ENCODE peak calls at places on chromosomes 16 and 17, in six cellular contexts. G is fibroblast of pulmonary artery, Y is AG04450, C is thyroid gland, Q is AG09309, J is PC-9. X is an unnamed sample.

GRCh38 chr17:37662358-37662757 is 19.1 kb upstream of the DDX52 start:
- DNase-seq in G (no peak), Y (no peak), C (no peak), Q (no peak), J (no peak), X (no peak)

GRCh38 chr16:14455577-14455976 is 174.5 kb downstream of the PARN start:
- DNase-seq in G (no peak), Y (no peak), C (no peak), Q (no peak), J (no peak), X (no peak)

GRCh38 chr17:59361386-59361785 is 29.9 kb downstream of the YPEL2 start:
- DNase-seq in G (peak), Y (no peak), C (no peak), Q (peak), J (no peak), X (no peak)

GRCh38 chr16:21656795-21657768 is 4.7 kb upstream of the IGSF6 start:
- DNase-seq in G (peak), Y (no peak), C (peak), Q (no peak), J (peak), X (peak)

GRCh38 chr16:23515881-23516280 is 5.6 kb upstream of the GGA2 start:
- DNase-seq in G (no peak), Y (no peak), C (no peak), Q (no peak), J (no peak), X (no peak)

GRCh38 chr17:33241390-33241789 is 51.7 kb downstream of the ASIC2 start:
- DNase-seq in G (peak), Y (no peak), C (no peak), Q (no peak), J (peak), X (no peak)

GRCh38 chr17:74431568-74432483 is at the start of gene GPRC5C:
- DNase-seq in G (peak), Y (no peak), C (peak), Q (no peak), J (peak), X (peak)

GRCh38 chr16:4270595-4270994 is 2.2 kb downstream of the TFAP4 start:
- DNase-seq in G (no peak), Y (no peak), C (no peak), Q (no peak), J (no peak), X (no peak)

GRCh38 chr17:79700574-79700973 is 30.2 kb upstream of the ENPP7 start:
- DNase-seq in G (no peak), Y (no peak), C (no peak), Q (no peak), J (no peak), X (no peak)

GRCh38 chr17:8155341-8156173 is 3.4 kb upstream of the PER1 start:
- DNase-seq in G (no peak), Y (no peak), C (peak), Q (no peak), J (no peak), X (no peak)

GRCh38 chr16:82801361-82801760 is 174.6 kb downstream of the CDH13 start:
- DNase-seq in G (no peak), Y (no peak), C (no peak), Q (peak), J (no peak), X (no peak)

GRCh38 chr16:4172070-4172469 is 55.8 kb upstream of the ADCY9 start:
- DNase-seq in G (peak), Y (peak), C (no peak), Q (no peak), J (no peak), X (no peak)

GRCh38 chr16:23423496-23424049 is 29.4 kb downstream of the COG7 start:
- DNase-seq in G (peak), Y (peak), C (peak), Q (peak), J (peak), X (peak)

GRCh38 chr16:23514381-23515152 is 4.3 kb upstream of the GGA2 start:
- DNase-seq in G (no peak), Y (no peak), C (no peak), Q (no peak), J (no peak), X (no peak)

GRCh38 chr16:3857189-3858013 is 23.1 kb downstream of the CREBBP start:
- DNase-seq in G (peak), Y (no peak), C (no peak), Q (no peak), J (no peak), X (no peak)

GRCh38 chr17:69802045-69802740 is 272.8 kb upstream of the KCNJ16 start:
- DNase-seq in G (no peak), Y (no peak), C (no peak), Q (no peak), J (no peak), X (no peak)

GRCh38 chr17:3531266-3532101 is 26.1 kb downstream of the TRPV3 start:
- DNase-seq in G (no peak), Y (no peak), C (no peak), Q (no peak), J (no peak), X (no peak)

GRCh38 chr16:24540575-24541240 is 1.3 kb downstream of the RBBP6 start:
- DNase-seq in G (peak), Y (no peak), C (peak), Q (no peak), J (no peak), X (no peak)

GRCh38 chr17:40819528-40820125 is 2.8 kb downstream of the KRT10 start:
- DNase-seq in G (peak), Y (no peak), C (no peak), Q (no peak), J (no peak), X (no peak)

GRCh38 chr17:36722121-36722902 is 120.9 kb downstream of the MRM1 start:
- DNase-seq in G (peak), Y (no peak), C (peak), Q (no peak), J (peak), X (no peak)

GRCh38 chr16:7493133-7493532 is 160.5 kb downstream of the RBFOX1 start:
- DNase-seq in G (no peak), Y (no peak), C (no peak), Q (no peak), J (no peak), X (no peak)

GRCh38 chr17:8940866-8941471 is 24.5 kb downstream of the PIK3R5 start:
- DNase-seq in G (no peak), Y (no peak), C (no peak), Q (no peak), J (no peak), X (no peak)

GRCh38 chr17:43627657-43628650 is 33.8 kb downstream of the MEOX1 start:
- DNase-seq in G (no peak), Y (no peak), C (peak), Q (no peak), J (no peak), X (no peak)

GRCh38 chr17:32792207-32792606 is 84.7 kb downstream of the MYO1D start:
- DNase-seq in G (no peak), Y (no peak), C (no peak), Q (no peak), J (no peak), X (no peak)

GRCh38 chr16:47143329-47143676 is 442 bp downstream of the NETO2 start:
- DNase-seq in G (peak), Y (no peak), C (peak), Q (no peak), J (peak), X (no peak)

GRCh38 chr16:30000768-30001631 is 5.0 kb downstream of the INO80E start:
- DNase-seq in G (no peak), Y (no peak), C (no peak), Q (no peak), J (no peak), X (no peak)
- TF ChIP-seq CTCF in G (no peak), Y (no peak), C (no peak), Q (peak), J (no peak), X (peak)

DNA sequence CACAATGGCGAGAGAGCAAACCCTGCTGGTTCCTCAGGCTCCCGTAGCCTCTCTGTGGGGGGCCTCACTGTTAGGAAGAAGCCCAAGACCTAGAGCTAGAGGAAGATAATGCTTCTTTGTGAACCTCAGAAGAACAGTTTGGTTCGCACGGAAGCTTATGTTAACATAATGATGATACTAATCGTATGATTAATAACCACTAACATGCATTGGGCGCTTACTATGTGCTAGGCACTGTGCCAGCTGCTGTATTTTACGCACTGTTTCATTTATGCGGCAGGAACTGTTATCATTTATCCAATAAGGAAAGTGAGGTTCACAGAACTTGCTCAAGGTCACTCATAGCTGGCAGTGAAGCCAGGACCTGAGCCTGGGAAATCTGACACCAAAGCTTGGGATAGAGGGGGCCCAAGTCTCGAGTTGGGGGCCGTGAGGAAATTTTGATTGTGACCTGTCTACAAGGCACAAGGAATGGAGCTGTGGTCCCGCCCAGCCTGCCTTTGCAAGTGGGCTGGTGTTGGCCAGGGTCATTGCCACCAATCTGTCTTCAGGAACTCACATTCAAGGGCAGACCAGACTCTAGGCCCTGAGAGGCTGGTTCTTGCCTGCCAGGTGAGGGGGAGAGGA is 6.8 kb downstream of the PRCD start:
- DNase-seq in G (peak), Y (peak), C (no peak), Q (peak), J (no peak), X (no peak)
- H3K4me3 ChIP-seq in G (no peak), Y (no peak), C (no peak), Q (no peak), J (no peak), X (no peak)

GRCh38 chr17:76709077-76709950 is 1.5 kb downstream of the MXRA7 start:
- DNase-seq in G (peak), Y (peak), C (peak), Q (peak), J (no peak), X (no peak)

GRCh38 chr17:76710863-76711611 is at the start of gene MXRA7:
- DNase-seq in G (peak), Y (no peak), C (peak), Q (no peak), J (peak), X (no peak)

GRCh38 chr17:76706817-76707216 is 3.9 kb downstream of the MXRA7 start:
- DNase-seq in G (no peak), Y (no peak), C (no peak), Q (no peak), J (no peak), X (no peak)

GRCh38 chr17:76704799-76705198 is 6.0 kb downstream of the MXRA7 start:
- DNase-seq in G (no peak), Y (no peak), C (no peak), Q (no peak), J (no peak), X (no peak)

GRCh38 chr17:76707985-76708807 is 2.6 kb downstream of the MXRA7 start:
- DNase-seq in G (no peak), Y (no peak), C (peak), Q (no peak), J (no peak), X (no peak)
- TF ChIP-seq CTCF in G (peak), Y (no peak), C (no peak), Q (peak), J (no peak), X (peak)

GRCh38 chr17:45316271-45317112 is at the start of gene MAP3K14:
- DNase-seq in G (peak), Y (no peak), C (peak), Q (no peak), J (peak), X (no peak)

GRCh38 chr17:45315583-45316270 is 1.1 kb downstream of the MAP3K14 start:
- DNase-seq in G (no peak), Y (no peak), C (no peak), Q (no peak), J (no peak), X (no peak)

GRCh38 chr17:45313927-45314760 is 2.7 kb downstream of the MAP3K14 start:
- DNase-seq in G (no peak), Y (no peak), C (no peak), Q (no peak), J (no peak), X (no peak)

GRCh38 chr17:45313419-45313771 is 3.4 kb downstream of the MAP3K14 start:
- DNase-seq in G (no peak), Y (no peak), C (no peak), Q (no peak), J (no peak), X (no peak)

GRCh38 chr17:45314761-45315549 is 1.9 kb downstream of the MAP3K14 start:
- DNase-seq in G (no peak), Y (no peak), C (no peak), Q (no peak), J (no peak), X (no peak)
- H3K4me3 ChIP-seq in G (peak), Y (peak), C (no peak), Q (peak), J (peak), X (peak)

DNA sequence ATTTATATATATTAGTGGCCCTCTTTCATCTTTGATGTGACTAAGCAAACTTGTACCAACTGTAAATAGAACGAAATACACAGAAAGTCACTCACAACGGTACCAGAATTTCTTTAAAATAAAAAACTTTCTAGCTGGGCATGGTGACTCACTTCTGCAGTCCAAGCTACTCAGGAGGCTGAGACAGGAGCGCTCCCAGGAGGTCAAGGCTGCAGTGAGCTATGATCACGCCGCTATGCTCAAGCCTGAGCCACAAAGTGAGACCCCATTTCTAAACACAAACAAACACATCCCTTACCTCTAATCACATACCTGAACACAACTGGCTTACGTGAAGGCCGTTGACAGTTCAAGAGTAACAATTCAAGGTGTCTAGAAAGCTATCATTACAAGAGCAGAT is 29.7 kb downstream of the STAT5B start:
- DNase-seq in G (no peak), Y (no peak), C (no peak), Q (no peak), J (no peak), X (no peak)
- TF ChIP-seq CTCF in G (no peak), Y (no peak), C (no peak), Q (no peak), J (no peak), X (no peak)

X was measured in retinal pigment epithelial cell.